ENCODE peak calls at places on chromosomes 3 and 15, in seven cellular contexts. One of them, this sample, is unnamed.

GRCh38 chr3:195760345-195760983 is 39.7 kb downstream of the MUC20 start:
- DNase-seq in IMR-90: no peak
- DNase-seq in body of pancreas: no peak
- DNase-seq in dorsolateral prefrontal cortex: no peak
- DNase-seq in H9: no peak
- DNase-seq in cardiac muscle cell: no peak
- DNase-seq in tibial artery: no peak
- DNase-seq in this sample: no peak

GRCh38 chr3:20316238-20316637 is 130.2 kb upstream of the SGO1 start:
- DNase-seq in H9: no peak
- DNase-seq in body of pancreas: peak; percentile 47
- DNase-seq in cardiac muscle cell: no peak
- DNase-seq in IMR-90: no peak
- DNase-seq in tibial artery: no peak
- DNase-seq in dorsolateral prefrontal cortex: peak; percentile 23
- DNase-seq in this sample: no peak

GRCh38 chr3:114519415-114519814 is 225.6 kb downstream of the TIGIT start:
- DNase-seq in cardiac muscle cell: peak; percentile 52
- DNase-seq in tibial artery: no peak
- DNase-seq in H9: peak; percentile 51
- DNase-seq in body of pancreas: peak; percentile 21
- DNase-seq in IMR-90: peak; percentile 81
- DNase-seq in dorsolateral prefrontal cortex: no peak
- DNase-seq in this sample: peak; percentile 25

GRCh38 chr15:43488790-43489585 is 4.0 kb downstream of the TP53BP1 start:
- DNase-seq in dorsolateral prefrontal cortex: no peak
- DNase-seq in tibial artery: no peak
- DNase-seq in IMR-90: peak; percentile 25
- DNase-seq in cardiac muscle cell: no peak
- DNase-seq in body of pancreas: no peak
- DNase-seq in H9: no peak
- DNase-seq in this sample: no peak

GRCh38 chr3:102529452-102529851 is 94.6 kb downstream of the ZPLD1 start:
- DNase-seq in IMR-90: peak; percentile 7
- DNase-seq in cardiac muscle cell: peak; percentile 3
- DNase-seq in tibial artery: no peak
- DNase-seq in H9: peak; percentile 39
- DNase-seq in body of pancreas: peak; percentile 14
- DNase-seq in dorsolateral prefrontal cortex: no peak
- DNase-seq in this sample: peak; percentile 22

GRCh38 chr15:46260937-46261336 is 626.1 kb downstream of the SQOR start:
- DNase-seq in tibial artery: no peak
- DNase-seq in body of pancreas: no peak
- DNase-seq in IMR-90: no peak
- DNase-seq in cardiac muscle cell: no peak
- DNase-seq in dorsolateral prefrontal cortex: no peak
- DNase-seq in H9: peak; percentile 69
- DNase-seq in this sample: peak; percentile 29

GRCh38 chr3:64878372-64878771 is 190.6 kb upstream of the ADAMTS9 start:
- DNase-seq in H9: no peak
- DNase-seq in cardiac muscle cell: no peak
- DNase-seq in IMR-90: peak; percentile 62
- DNase-seq in tibial artery: no peak
- DNase-seq in body of pancreas: no peak
- DNase-seq in dorsolateral prefrontal cortex: no peak
- DNase-seq in this sample: no peak

GRCh38 chr3:36823806-36824205 is 59.5 kb upstream of the DCLK3 start:
- DNase-seq in tibial artery: no peak
- DNase-seq in cardiac muscle cell: no peak
- DNase-seq in body of pancreas: no peak
- DNase-seq in H9: no peak
- DNase-seq in IMR-90: no peak
- DNase-seq in dorsolateral prefrontal cortex: no peak
- DNase-seq in this sample: no peak

GRCh38 chr3:138775254-138775595 is 59.5 kb downstream of the PIK3CB start:
- DNase-seq in dorsolateral prefrontal cortex: no peak
- DNase-seq in cardiac muscle cell: no peak
- DNase-seq in IMR-90: no peak
- DNase-seq in H9: no peak
- DNase-seq in body of pancreas: no peak
- DNase-seq in tibial artery: no peak
- DNase-seq in this sample: no peak
- H3K27ac ChIP-seq in dorsolateral prefrontal cortex: peak overlapping the region; percentile 86
- H3K27ac ChIP-seq in cardiac muscle cell: peak overlapping the region; percentile 71
- H3K27ac ChIP-seq in IMR-90: peak overlapping the region; percentile 87
- H3K27ac ChIP-seq in H9: peak overlapping the region; percentile 33
- H3K27ac ChIP-seq in body of pancreas: peak overlapping the region; percentile 76
- H3K27ac ChIP-seq in tibial artery: peak overlapping the region; percentile 36
- H3K27ac ChIP-seq in this sample: no peak overlapping the region

GRCh38 chr15:89359471-89360293 is 25.1 kb upstream of the POLG start:
- DNase-seq in tibial artery: no peak
- DNase-seq in body of pancreas: no peak
- DNase-seq in dorsolateral prefrontal cortex: no peak
- DNase-seq in H9: no peak
- DNase-seq in IMR-90: no peak
- DNase-seq in cardiac muscle cell: no peak
- DNase-seq in this sample: no peak

GRCh38 chr15:89356634-89357298 is 22.1 kb upstream of the POLG start:
- DNase-seq in H9: no peak
- DNase-seq in IMR-90: no peak
- DNase-seq in cardiac muscle cell: no peak
- DNase-seq in tibial artery: no peak
- DNase-seq in dorsolateral prefrontal cortex: peak; percentile 66
- DNase-seq in body of pancreas: peak; percentile 67
- DNase-seq in this sample: no peak

GRCh38 chr15:89360294-89360971 is 25.8 kb upstream of the POLG start:
- DNase-seq in IMR-90: no peak
- DNase-seq in cardiac muscle cell: no peak
- DNase-seq in dorsolateral prefrontal cortex: no peak
- DNase-seq in tibial artery: no peak
- DNase-seq in body of pancreas: no peak
- DNase-seq in H9: peak; percentile 67
- DNase-seq in this sample: no peak

GRCh38 chr15:89358755-89359439 is 24.3 kb upstream of the POLG start:
- DNase-seq in IMR-90: peak; percentile 56
- DNase-seq in H9: peak; percentile 84
- DNase-seq in body of pancreas: peak; percentile 74
- DNase-seq in cardiac muscle cell: peak; percentile 81
- DNase-seq in dorsolateral prefrontal cortex: peak; percentile 73
- DNase-seq in tibial artery: peak; percentile 51
- DNase-seq in this sample: no peak

DNA sequence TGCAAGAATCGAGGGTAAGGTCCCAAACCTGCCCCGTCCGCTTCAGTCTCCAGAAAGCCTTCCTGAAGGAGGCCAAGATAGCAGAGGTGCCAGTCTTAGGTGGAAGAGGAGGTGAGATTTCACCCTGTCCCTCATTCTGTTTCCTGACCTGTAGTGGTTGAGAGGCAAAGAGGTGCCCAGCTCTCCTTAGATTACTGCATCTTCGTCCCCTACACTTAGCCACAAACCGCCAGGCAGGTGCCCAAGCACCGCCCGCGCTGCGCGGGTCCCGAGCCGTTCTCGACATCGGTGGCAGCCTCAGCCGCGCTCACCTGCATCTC is 23.8 kb upstream of the POLG start:
- DNase-seq in tibial artery: no peak
- DNase-seq in H9: no peak
- DNase-seq in dorsolateral prefrontal cortex: no peak
- DNase-seq in IMR-90: no peak
- DNase-seq in body of pancreas: no peak
- DNase-seq in cardiac muscle cell: no peak
- DNase-seq in this sample: no peak
- H3K27me3 ChIP-seq in tibial artery: peaks cover 4% of the 10 kb centered on the region
- H3K27me3 ChIP-seq in H9: peaks cover 65% of the 10 kb centered on the region
- H3K27me3 ChIP-seq in dorsolateral prefrontal cortex: peaks cover 42% of the 10 kb centered on the region
- H3K27me3 ChIP-seq in IMR-90: peaks cover 76% of the 10 kb centered on the region
- H3K27me3 ChIP-seq in body of pancreas: peaks cover 33% of the 10 kb centered on the region
- H3K27me3 ChIP-seq in cardiac muscle cell: peaks cover 100% of the 10 kb centered on the region
- H3K27me3 ChIP-seq in this sample: peaks cover 58% of the 10 kb centered on the region

DNA sequence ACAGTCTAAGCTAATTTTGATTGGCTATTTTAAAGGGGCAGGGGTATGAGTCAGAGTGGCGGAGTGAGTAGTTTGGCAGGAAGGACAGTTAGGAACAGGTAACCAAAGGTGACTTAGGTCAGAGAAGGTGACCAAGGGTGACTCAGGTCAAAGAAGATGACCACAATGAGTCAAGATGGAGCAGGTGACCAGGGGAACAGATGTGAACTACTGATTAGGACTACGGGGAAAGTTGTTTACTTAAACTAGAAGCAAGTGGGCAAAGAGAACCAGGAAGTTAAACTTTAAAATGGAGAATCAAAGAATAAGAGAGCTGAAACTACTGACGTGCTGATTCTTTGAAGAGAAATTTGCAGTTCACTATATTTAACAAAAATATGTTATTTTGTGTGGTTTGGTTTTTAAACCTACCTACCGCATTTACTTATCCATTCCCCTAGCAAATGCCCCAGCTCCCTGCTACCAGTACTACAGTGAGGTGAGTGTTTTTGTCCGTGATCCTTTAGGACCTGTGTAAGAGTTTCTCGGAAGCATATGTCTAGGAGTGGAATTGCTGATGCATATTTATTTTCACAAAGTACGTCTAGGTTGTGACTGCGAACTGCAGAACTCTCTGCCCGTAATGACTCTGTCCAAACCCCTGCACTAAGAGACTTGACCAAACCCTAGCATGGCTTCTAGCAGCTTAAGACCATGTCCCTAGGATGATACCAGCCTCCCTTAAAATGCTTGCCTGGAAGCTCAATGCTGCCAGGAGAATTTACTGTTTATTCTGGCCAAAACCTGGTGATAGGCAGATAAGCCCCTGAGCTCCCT is 14.3 kb upstream of the CA12 start:
- DNase-seq in tibial artery: no peak
- DNase-seq in body of pancreas: no peak
- DNase-seq in H9: no peak
- DNase-seq in cardiac muscle cell: no peak
- DNase-seq in IMR-90: no peak
- DNase-seq in dorsolateral prefrontal cortex: no peak
- DNase-seq in this sample: no peak
- H3K27ac ChIP-seq in tibial artery: no peak overlapping the region
- H3K27ac ChIP-seq in body of pancreas: peak overlapping the region; percentile 68
- H3K27ac ChIP-seq in H9: no peak overlapping the region
- H3K27ac ChIP-seq in cardiac muscle cell: no peak overlapping the region
- H3K27ac ChIP-seq in IMR-90: no peak overlapping the region
- H3K27ac ChIP-seq in dorsolateral prefrontal cortex: no peak overlapping the region
- H3K27ac ChIP-seq in this sample: no peak overlapping the region

DNA sequence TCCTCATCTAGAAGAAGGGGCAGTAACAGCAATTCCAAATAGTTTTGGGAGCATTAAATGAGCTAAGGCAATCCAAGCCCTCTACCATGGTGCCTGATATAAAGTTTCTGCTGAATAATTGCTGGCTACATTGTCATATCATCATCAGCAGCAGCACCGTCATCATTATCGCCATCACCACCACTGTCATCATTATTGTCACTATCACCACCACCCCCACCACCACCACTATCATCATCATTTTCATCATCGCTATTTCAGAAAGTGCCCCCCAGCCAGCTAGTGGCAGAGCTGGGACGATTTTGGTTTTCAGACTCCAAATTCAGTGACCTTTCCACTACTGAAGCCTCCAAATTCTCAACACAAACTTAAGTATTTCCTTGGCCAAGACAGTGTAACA is 15.0 kb downstream of the XCR1 start:
- DNase-seq in cardiac muscle cell: no peak
- DNase-seq in H9: no peak
- DNase-seq in tibial artery: no peak
- DNase-seq in body of pancreas: no peak
- DNase-seq in dorsolateral prefrontal cortex: no peak
- DNase-seq in IMR-90: no peak
- DNase-seq in this sample: no peak
- H3K27me3 ChIP-seq in cardiac muscle cell: no peaks in the 10 kb centered on the region
- H3K27me3 ChIP-seq in H9: no peaks in the 10 kb centered on the region
- H3K27me3 ChIP-seq in tibial artery: no peaks in the 10 kb centered on the region
- H3K27me3 ChIP-seq in body of pancreas: no peaks in the 10 kb centered on the region
- H3K27me3 ChIP-seq in dorsolateral prefrontal cortex: no peaks in the 10 kb centered on the region
- H3K27me3 ChIP-seq in IMR-90: peaks cover 18% of the 10 kb centered on the region
- H3K27me3 ChIP-seq in this sample: no peaks in the 10 kb centered on the region

DNA sequence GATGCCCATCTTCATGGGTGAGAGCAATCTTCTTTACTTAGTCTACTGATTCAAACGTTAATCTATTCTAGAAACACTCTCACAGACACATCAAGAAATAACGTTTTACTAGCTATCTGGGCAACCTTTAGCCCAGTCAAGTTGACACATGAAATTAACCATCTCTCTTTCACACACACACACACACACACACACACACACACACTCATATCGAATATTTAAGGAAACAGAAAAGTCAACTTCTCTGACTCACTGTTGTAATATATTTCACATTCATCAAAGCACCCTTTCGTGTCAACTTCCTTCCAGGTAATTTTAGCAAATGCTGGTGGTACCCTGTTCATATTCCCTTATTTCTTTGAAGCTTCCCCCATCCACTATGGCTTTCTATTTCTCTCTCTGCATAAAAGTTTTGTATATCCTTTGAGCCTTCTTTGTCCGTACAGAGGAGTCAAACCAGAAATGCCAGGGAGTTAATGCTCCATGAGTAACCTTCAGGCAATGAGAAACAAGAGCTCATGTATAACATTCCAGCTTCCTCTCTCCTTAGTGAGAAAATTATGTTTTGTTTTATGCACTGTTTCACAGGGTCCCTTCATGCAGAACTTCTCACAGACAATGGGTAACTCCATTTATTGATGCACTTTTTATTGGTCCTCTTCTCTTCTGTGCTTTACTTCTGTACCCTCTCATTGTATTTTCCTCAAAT is 335.5 kb upstream of the CBLB start:
- DNase-seq in body of pancreas: no peak
- DNase-seq in H9: no peak
- DNase-seq in IMR-90: peak; percentile 16
- DNase-seq in cardiac muscle cell: no peak
- DNase-seq in dorsolateral prefrontal cortex: no peak
- DNase-seq in tibial artery: no peak
- DNase-seq in this sample: no peak
- H3K27ac ChIP-seq in body of pancreas: no peak overlapping the region
- H3K27ac ChIP-seq in H9: no peak overlapping the region
- H3K27ac ChIP-seq in IMR-90: no peak overlapping the region
- H3K27ac ChIP-seq in cardiac muscle cell: no peak overlapping the region
- H3K27ac ChIP-seq in dorsolateral prefrontal cortex: no peak overlapping the region
- H3K27ac ChIP-seq in tibial artery: no peak overlapping the region
- H3K27ac ChIP-seq in this sample: no peak overlapping the region